ENCODE peak calls at places on chromosomes 2 and 18, in four cellular contexts. A, O, I and G are unnamed samples.

GRCh38 chr18:55539240-55539639 is 48.8 kb downstream of the TCF4 start:
- DNase-seq in A (no peak), O (no peak), I (no peak), G (no peak)

GRCh38 chr2:100321881-100322820 is at the start of gene LONRF2:
- DNase-seq in A (no peak), O (no peak), I (peak; percentile 30), G (no peak)

GRCh38 chr2:219560037-219560892 is 11.1 kb downstream of the OBSL1 start:
- DNase-seq in A (no peak), O (no peak), I (no peak), G (no peak)

GRCh38 chr2:212538156-212539144 is at the start of gene ERBB4:
- DNase-seq in A (no peak), O (peak; percentile 50), I (peak; percentile 57), G (no peak)

GRCh38 chr18:25941556-25941955 is 148.9 kb downstream of the SS18 start:
- DNase-seq in A (no peak), O (no peak), I (no peak), G (no peak)

GRCh38 chr18:63344918-63345317 is 22.1 kb downstream of the KDSR start:
- DNase-seq in A (no peak), O (no peak), I (no peak), G (no peak)

GRCh38 chr2:72988726-72989273 is 71.5 kb downstream of the EMX1 start:
- DNase-seq in A (no peak), O (no peak), I (no peak), G (no peak)

GRCh38 chr18:9869713-9870430 is 15.9 kb upstream of the TXNDC2 start:
- DNase-seq in A (no peak), O (no peak), I (no peak), G (peak; percentile 42)

GRCh38 chr2:133531382-133531781 is 36.9 kb downstream of the NCKAP5 start:
- DNase-seq in A (no peak), O (no peak), I (no peak), G (no peak)

GRCh38 chr2:240786871-240787311 is 33.1 kb downstream of the KIF1A start:
- DNase-seq in A (no peak), O (no peak), I (no peak), G (no peak)

GRCh38 chr2:60806988-60807681 is 51.1 kb downstream of the PAPOLG start:
- DNase-seq in A (peak; percentile 68), O (peak; percentile 75), I (no peak), G (peak; percentile 40)

GRCh38 chr18:44824884-44825283 is 144.2 kb downstream of the SETBP1 start:
- DNase-seq in A (no peak), O (no peak), I (no peak), G (no peak)

GRCh38 chr2:241943961-241944575 is 74.5 kb downstream of the RTP5 start:
- DNase-seq in A (no peak), O (no peak), I (no peak), G (no peak)

GRCh38 chr2:11873766-11874165 is 127.3 kb downstream of the LPIN1 start:
- DNase-seq in A (no peak), O (no peak), I (no peak), G (no peak)

GRCh38 chr2:212618636-212619035 is 80.0 kb upstream of the ERBB4 start:
- DNase-seq in A (no peak), O (no peak), I (no peak), G (peak; percentile 68)

GRCh38 chr2:239881561-239882320 is 143.4 kb downstream of the NDUFA10 start:
- DNase-seq in A (no peak), O (peak; percentile 33), I (no peak), G (no peak)

GRCh38 chr2:125296742-125297141 is 1271.7 kb downstream of the CNTNAP5 start:
- DNase-seq in A (no peak), O (no peak), I (no peak), G (no peak)

GRCh38 chr2:1993711-1994682 is 249.7 kb upstream of the PXDN start:
- DNase-seq in A (peak; percentile 70), O (peak; percentile 17), I (no peak), G (no peak)

GRCh38 chr2:215851091-215851490 is 162.3 kb downstream of the MREG start:
- DNase-seq in A (no peak), O (no peak), I (no peak), G (peak; percentile 49)

GRCh38 chr18:11999431-11999830 is 18.1 kb downstream of the IMPA2 start:
- DNase-seq in A (no peak), O (no peak), I (no peak), G (no peak)

GRCh38 chr2:206378835-206379234 is 64.5 kb upstream of the ADAM23 start:
- DNase-seq in A (no peak), O (no peak), I (no peak), G (no peak)

GRCh38 chr2:90209806-90210205 is 1518.3 kb downstream of the RPIA start:
- DNase-seq in A (no peak), O (no peak), I (no peak), G (no peak)

GRCh38 chr2:207334631-207335371 is 169.1 kb upstream of the KLF7 start:
- DNase-seq in A (peak; percentile 97), O (peak; percentile 66), I (no peak), G (peak; percentile 100)

GRCh38 chr2:204339212-204339715 is 206.0 kb upstream of the PARD3B start:
- DNase-seq in A (no peak), O (no peak), I (no peak), G (no peak)